ENCODE peak calls at places on chromosomes 12 and 14, in five cellular contexts. M, K, X, L and Y are unnamed samples.
A peak's percentile ranks its signal among the peaks of the same experiment; 100 is the strongest.

GRCh38 chr12:6534914-6535696 is 788 bp downstream of the GAPDH start:
- DNase-seq in M (no peak), K (no peak), X (peak; percentile 63), L (peak; percentile 95), Y (peak; percentile 67)

GRCh38 chr14:101359221-101360044 is 201.9 kb upstream of the DIO3 start:
- DNase-seq in K (no peak), M (no peak), L (peak; percentile 91), X (no peak), Y (no peak)

GRCh38 chr12:6605425-6606330 is 1.5 kb downstream of the CHD4 start:
- DNase-seq in K (no peak), X (no peak), L (no peak), M (no peak), Y (peak; percentile 23)

GRCh38 chr14:49688701-49689030 is 652 bp upstream of the POLE2 start:
- DNase-seq in X (no peak), L (no peak), K (no peak), M (no peak), Y (no peak)

GRCh38 chr14:103418508-103418818 is 33.2 kb downstream of the MARK3 start:
- DNase-seq in X (no peak), L (no peak), K (peak; percentile 87), M (no peak), Y (no peak)

GRCh38 chr12:54411398-54412241 is 7.4 kb downstream of the ITGA5 start:
- DNase-seq in X (no peak), K (peak; percentile 70), M (no peak), L (peak; percentile 94), Y (peak; percentile 16)

GRCh38 chr12:81303935-81304334 is 226.1 kb downstream of the ACSS3 start:
- DNase-seq in K (no peak), M (no peak), X (no peak), L (no peak), Y (no peak)

GRCh38 chr12:88781909-88782308 is 201.6 kb upstream of the KITLG start:
- DNase-seq in L (no peak), K (no peak), X (no peak), M (no peak), Y (no peak)

GRCh38 chr14:100972134-100972905 is 68.8 kb upstream of the RTL1 start:
- DNase-seq in K (no peak), X (no peak), L (no peak), M (no peak), Y (no peak)

GRCh38 chr14:61420326-61420725 is 98.9 kb downstream of the PRKCH start:
- DNase-seq in M (no peak), L (no peak), K (no peak), X (no peak), Y (no peak)

GRCh38 chr14:39016733-39017095 is 86.3 kb downstream of the SEC23A start:
- DNase-seq in K (no peak), X (no peak), M (no peak), L (no peak), Y (no peak)

GRCh38 chr14:72567226-72567625 is 326.7 kb downstream of the DPF3 start:
- DNase-seq in K (no peak), X (no peak), L (no peak), M (no peak), Y (no peak)

GRCh38 chr14:68669644-68670343 is 123.1 kb downstream of the ZFP36L1 start:
- DNase-seq in L (peak; percentile 87), K (no peak), M (no peak), X (no peak), Y (no peak)

GRCh38 chr14:23569443-23570151 is 2.0 kb upstream of the AP1G2 start:
- DNase-seq in L (peak; percentile 58), X (peak; percentile 53), K (peak; percentile 11), M (no peak), Y (no peak)

GRCh38 chr12:18578191-18578590 is 159.6 kb downstream of the PLCZ1 start:
- DNase-seq in M (no peak), L (no peak), K (no peak), X (no peak), Y (no peak)

GRCh38 chr12:72207756-72208155 is 64.4 kb upstream of the TRHDE start:
- DNase-seq in K (no peak), L (no peak), M (no peak), X (no peak), Y (no peak)

GRCh38 chr12:117603316-117604113 is 242.1 kb upstream of the NOS1 start:
- DNase-seq in K (no peak), L (no peak), M (no peak), X (no peak), Y (no peak)

GRCh38 chr14:51547260-51547659 is 104.5 kb upstream of the FRMD6 start:
- DNase-seq in K (no peak), L (no peak), M (peak; percentile 94), X (no peak), Y (no peak)

GRCh38 chr12:82366182-82366581 is 7.9 kb downstream of the METTL25 start:
- DNase-seq in K (no peak), M (no peak), X (no peak), L (no peak), Y (no peak)

GRCh38 chr14:50775357-50775756 is 55.6 kb downstream of the NIN start:
- DNase-seq in M (peak; percentile 32), L (no peak), X (no peak), K (no peak), Y (no peak)

GRCh38 chr14:60266021-60266937 is 17.3 kb downstream of the PPM1A start:
- DNase-seq in L (no peak), K (peak; percentile 75), M (no peak), X (no peak), Y (no peak)

GRCh38 chr12:5442251-5443006 is 10.5 kb downstream of the NTF3 start:
- DNase-seq in K (no peak), X (no peak), L (no peak), M (peak; percentile 15), Y (no peak)

GRCh38 chr12:82608706-82609105 is 78.0 kb upstream of the TMTC2 start:
- DNase-seq in X (no peak), K (no peak), L (no peak), M (no peak), Y (no peak)

GRCh38 chr14:94690486-94690885 is 78.3 kb downstream of the SERPINA3 start:
- DNase-seq in M (no peak), K (no peak), L (peak; percentile 46), X (no peak), Y (no peak)

GRCh38 chr12:6469092-6469491 is 1.4 kb downstream of the VAMP1 start:
- DNase-seq in K (no peak), M (no peak), L (no peak), X (no peak), Y (no peak)

GRCh38 chr14:74500417-74501134 is 7.0 kb downstream of the ISCA2 start:
- DNase-seq in M (no peak), L (no peak), X (no peak), K (no peak), Y (no peak)

GRCh38 chr12:86186449-86186848 is 69.7 kb downstream of the MGAT4C start:
- DNase-seq in M (no peak), K (no peak), L (no peak), X (no peak), Y (no peak)

GRCh38 chr12:56591961-56592360 is 38.2 kb downstream of the BAZ2A start:
- DNase-seq in L (no peak), M (no peak), X (no peak), K (no peak), Y (no peak)

GRCh38 chr12:125299840-125300239 is 234.6 kb downstream of the AACS start:
- DNase-seq in M (no peak), L (no peak), K (no peak), X (no peak), Y (no peak)

GRCh38 chr12:54958048-54958658 is 26.4 kb downstream of the TESPA1 start:
- DNase-seq in K (peak; percentile 70), X (peak; percentile 7), L (no peak), M (peak; percentile 69), Y (no peak)

GRCh38 chr12:89985935-89986334 is 277.3 kb upstream of the ATP2B1 start:
- DNase-seq in K (no peak), M (no peak), X (no peak), L (no peak), Y (no peak)

GRCh38 chr14:97143456-97143855 is 346.3 kb downstream of the VRK1 start:
- DNase-seq in K (no peak), M (no peak), X (no peak), L (no peak), Y (no peak)

GRCh38 chr12:95216704-95217376 is 427 bp downstream of the FGD6 start:
- DNase-seq in L (no peak), K (peak; percentile 10), X (no peak), M (no peak), Y (no peak)

GRCh38 chr12:111443586-111443985 is 37.9 kb downstream of the SH2B3 start:
- DNase-seq in M (no peak), X (no peak), K (no peak), L (no peak), Y (peak; percentile 67)

GRCh38 chr14:104140463-104141331 is 2.3 kb downstream of the KIF26A start:
- DNase-seq in X (no peak), L (peak; percentile 73), M (no peak), K (no peak), Y (no peak)

GRCh38 chr12:107400686-107401447 is 284.7 kb upstream of the PWP1 start:
- DNase-seq in K (no peak), X (peak; percentile 13), L (no peak), M (no peak), Y (no peak)

GRCh38 chr14:72535485-72535884 is 358.4 kb downstream of the DPF3 start:
- DNase-seq in X (no peak), K (peak; percentile 95), L (no peak), M (no peak), Y (no peak)

GRCh38 chr14:63200767-63201166 is 3.5 kb upstream of the RHOJ start:
- DNase-seq in K (no peak), L (no peak), M (no peak), X (no peak), Y (no peak)

GRCh38 chr14:26791117-26791806 is 193.4 kb upstream of the NOVA1 start:
- DNase-seq in M (no peak), K (no peak), X (no peak), L (no peak), Y (no peak)